ENCODE peak calls at places on chromosome 22, in nine cellular contexts. One of them, this sample, is unnamed.

GRCh38 chr22:40753114-40753513 is 66.0 kb downstream of the SLC25A17 start:
- DNase-seq in kidney epithelial cell: no peak
- DNase-seq in PC-3: no peak
- DNase-seq in spleen: no peak
- DNase-seq in fibroblast of the conjunctiva: no peak
- DNase-seq in fibroblast of the aortic adventitia: no peak
- DNase-seq in AML-193: no peak
- DNase-seq in SHP77 treated with DMSO at 0.1 percent for 48 hours: no peak
- DNase-seq in stimulated activated CD4-positive, alpha-beta T cell treated with anti-CD3 and anti-CD28 coated beads, Interleukin-1b, Interleukin-23, amount 100 ng/mL, for 24 hours: no peak
- DNase-seq in this sample: no peak

GRCh38 chr22:45684169-45684568 is 12.5 kb downstream of the ATXN10 start:
- DNase-seq in kidney epithelial cell: no peak
- DNase-seq in PC-3: peak; percentile 10
- DNase-seq in spleen: no peak
- DNase-seq in fibroblast of the conjunctiva: no peak
- DNase-seq in fibroblast of the aortic adventitia: peak; percentile 54
- DNase-seq in AML-193: peak; percentile 74
- DNase-seq in SHP77 treated with DMSO at 0.1 percent for 48 hours: no peak
- DNase-seq in stimulated activated CD4-positive, alpha-beta T cell treated with anti-CD3 and anti-CD28 coated beads, Interleukin-1b, Interleukin-23, amount 100 ng/mL, for 24 hours: no peak
- DNase-seq in this sample: no peak

GRCh38 chr22:35752172-35752832 is 34.6 kb downstream of the APOL5 start:
- DNase-seq in kidney epithelial cell: no peak
- DNase-seq in PC-3: no peak
- DNase-seq in spleen: no peak
- DNase-seq in fibroblast of the conjunctiva: no peak
- DNase-seq in fibroblast of the aortic adventitia: no peak
- DNase-seq in AML-193: no peak
- DNase-seq in SHP77 treated with DMSO at 0.1 percent for 48 hours: no peak
- DNase-seq in stimulated activated CD4-positive, alpha-beta T cell treated with anti-CD3 and anti-CD28 coated beads, Interleukin-1b, Interleukin-23, amount 100 ng/mL, for 24 hours: no peak
- DNase-seq in this sample: no peak

GRCh38 chr22:21047730-21048129 is 2.0 kb downstream of the LRRC74B start:
- DNase-seq in kidney epithelial cell: no peak
- DNase-seq in PC-3: no peak
- DNase-seq in spleen: peak; percentile 64
- DNase-seq in fibroblast of the conjunctiva: no peak
- DNase-seq in fibroblast of the aortic adventitia: no peak
- DNase-seq in AML-193: no peak
- DNase-seq in SHP77 treated with DMSO at 0.1 percent for 48 hours: peak; percentile 40
- DNase-seq in stimulated activated CD4-positive, alpha-beta T cell treated with anti-CD3 and anti-CD28 coated beads, Interleukin-1b, Interleukin-23, amount 100 ng/mL, for 24 hours: no peak
- DNase-seq in this sample: no peak

GRCh38 chr22:37726240-37726887 is 29.5 kb downstream of the TRIOBP start:
- DNase-seq in kidney epithelial cell: no peak
- DNase-seq in PC-3: no peak
- DNase-seq in spleen: no peak
- DNase-seq in fibroblast of the conjunctiva: no peak
- DNase-seq in fibroblast of the aortic adventitia: peak; percentile 63
- DNase-seq in AML-193: peak; percentile 39
- DNase-seq in SHP77 treated with DMSO at 0.1 percent for 48 hours: no peak
- DNase-seq in stimulated activated CD4-positive, alpha-beta T cell treated with anti-CD3 and anti-CD28 coated beads, Interleukin-1b, Interleukin-23, amount 100 ng/mL, for 24 hours: no peak
- DNase-seq in this sample: no peak

GRCh38 chr22:37911273-37911672 is 5.2 kb downstream of the MICALL1 start:
- DNase-seq in kidney epithelial cell: no peak
- DNase-seq in PC-3: no peak
- DNase-seq in spleen: no peak
- DNase-seq in fibroblast of the conjunctiva: no peak
- DNase-seq in fibroblast of the aortic adventitia: no peak
- DNase-seq in AML-193: no peak
- DNase-seq in SHP77 treated with DMSO at 0.1 percent for 48 hours: no peak
- DNase-seq in stimulated activated CD4-positive, alpha-beta T cell treated with anti-CD3 and anti-CD28 coated beads, Interleukin-1b, Interleukin-23, amount 100 ng/mL, for 24 hours: no peak
- DNase-seq in this sample: no peak

GRCh38 chr22:32698926-32699619 is 102.4 kb upstream of the TIMP3 start:
- DNase-seq in kidney epithelial cell: no peak
- DNase-seq in PC-3: no peak
- DNase-seq in spleen: no peak
- DNase-seq in fibroblast of the conjunctiva: peak; percentile 66
- DNase-seq in fibroblast of the aortic adventitia: peak; percentile 78
- DNase-seq in AML-193: no peak
- DNase-seq in SHP77 treated with DMSO at 0.1 percent for 48 hours: no peak
- DNase-seq in stimulated activated CD4-positive, alpha-beta T cell treated with anti-CD3 and anti-CD28 coated beads, Interleukin-1b, Interleukin-23, amount 100 ng/mL, for 24 hours: no peak
- DNase-seq in this sample: no peak

GRCh38 chr22:47209547-47210023 is 447.1 kb downstream of the TBC1D22A start:
- DNase-seq in kidney epithelial cell: no peak
- DNase-seq in PC-3: no peak
- DNase-seq in spleen: peak; percentile 34
- DNase-seq in fibroblast of the conjunctiva: no peak
- DNase-seq in fibroblast of the aortic adventitia: no peak
- DNase-seq in AML-193: no peak
- DNase-seq in SHP77 treated with DMSO at 0.1 percent for 48 hours: no peak
- DNase-seq in stimulated activated CD4-positive, alpha-beta T cell treated with anti-CD3 and anti-CD28 coated beads, Interleukin-1b, Interleukin-23, amount 100 ng/mL, for 24 hours: no peak
- DNase-seq in this sample: no peak

GRCh38 chr22:24843048-24843447 is 37.0 kb downstream of the SGSM1 start:
- DNase-seq in kidney epithelial cell: no peak
- DNase-seq in PC-3: peak; percentile 1
- DNase-seq in spleen: peak; percentile 10
- DNase-seq in fibroblast of the conjunctiva: no peak
- DNase-seq in fibroblast of the aortic adventitia: no peak
- DNase-seq in AML-193: no peak
- DNase-seq in SHP77 treated with DMSO at 0.1 percent for 48 hours: no peak
- DNase-seq in stimulated activated CD4-positive, alpha-beta T cell treated with anti-CD3 and anti-CD28 coated beads, Interleukin-1b, Interleukin-23, amount 100 ng/mL, for 24 hours: no peak
- DNase-seq in this sample: no peak

GRCh38 chr22:19643448-19644313 is 70.6 kb upstream of the SEPTIN5 start:
- DNase-seq in kidney epithelial cell: no peak
- DNase-seq in PC-3: no peak
- DNase-seq in spleen: no peak
- DNase-seq in fibroblast of the conjunctiva: no peak
- DNase-seq in fibroblast of the aortic adventitia: peak; percentile 27
- DNase-seq in AML-193: peak; percentile 78
- DNase-seq in SHP77 treated with DMSO at 0.1 percent for 48 hours: no peak
- DNase-seq in stimulated activated CD4-positive, alpha-beta T cell treated with anti-CD3 and anti-CD28 coated beads, Interleukin-1b, Interleukin-23, amount 100 ng/mL, for 24 hours: no peak
- DNase-seq in this sample: no peak